ENCODE peak calls at places on chromosomes 1 and 21, in four cellular contexts. D, E, B and P are unnamed samples.

GRCh38 chr1:65108025-65108692 is 39.8 kb upstream of the AK4 start:
- DNase-seq in B (no peak), E (no peak), D (no peak), P (no peak)

GRCh38 chr1:91596474-91596873 is 95.8 kb downstream of the CDC7 start:
- DNase-seq in D (no peak), B (no peak), E (no peak), P (no peak)

GRCh38 chr1:170669586-170670332 is 5.8 kb downstream of the PRRX1 start:
- DNase-seq in B (no peak), D (no peak), E (no peak), P (no peak)

GRCh38 chr1:3142236-3142635 is 73.2 kb downstream of the PRDM16 start:
- DNase-seq in D (no peak), E (no peak), B (no peak), P (no peak)

GRCh38 chr1:75836528-75836927 is 39.8 kb downstream of the MSH4 start:
- DNase-seq in B (no peak), D (peak), E (no peak), P (no peak)

GRCh38 chr1:147062951-147063350 is 109.3 kb downstream of the PRKAB2 start:
- DNase-seq in E (no peak), B (no peak), D (no peak), P (no peak)

GRCh38 chr1:27574871-27575831 is 28.8 kb downstream of the AHDC1 start:
- DNase-seq in D (no peak), B (no peak), E (no peak), P (no peak)

GRCh38 chr21:41616063-41616591 is 108.2 kb upstream of the TMPRSS2 start:
- DNase-seq in B (no peak), E (no peak), D (no peak), P (no peak)

GRCh38 chr21:44957901-44958451 is 18.1 kb downstream of the SLX9 start:
- DNase-seq in E (no peak), D (no peak), B (no peak), P (no peak)

GRCh38 chr1:43239484-43239883 is 30.3 kb upstream of the TMEM125 start:
- DNase-seq in B (no peak), E (no peak), D (no peak), P (no peak)

GRCh38 chr1:199102239-199102638 is 463.4 kb downstream of the PTPRC start:
- DNase-seq in E (no peak), D (no peak), B (no peak), P (no peak)

GRCh38 chr1:58331156-58331555 is 215.4 kb downstream of the OMA1 start:
- DNase-seq in B (no peak), D (no peak), E (no peak), P (no peak)

GRCh38 chr1:62882161-62882560 is 98.2 kb downstream of the ATG4C start:
- DNase-seq in B (no peak), E (no peak), D (peak), P (peak)

GRCh38 chr1:64006276-64007051 is 197.0 kb upstream of the UBE2U start:
- DNase-seq in D (no peak), E (no peak), B (no peak), P (no peak)

GRCh38 chr1:17245926-17246325 is 3.0 kb upstream of the PADI3 start:
- DNase-seq in D (no peak), B (no peak), E (no peak), P (no peak)

GRCh38 chr1:16073490-16074104 is at the start of gene FAM131C:
- DNase-seq in B (peak), D (no peak), E (no peak), P (no peak)

GRCh38 chr1:207990455-207990854 is 79.5 kb upstream of the CD34 start:
- DNase-seq in E (no peak), D (no peak), B (no peak), P (no peak)

GRCh38 chr21:31777857-31778256 is 45.9 kb upstream of the SCAF4 start:
- DNase-seq in D (no peak), B (no peak), E (no peak), P (no peak)

GRCh38 chr1:7497107-7497637 is 273.9 kb upstream of the VAMP3 start:
- DNase-seq in E (no peak), B (no peak), D (no peak), P (no peak)

GRCh38 chr1:6037338-6037762 is 8.3 kb upstream of the KCNAB2 start:
- DNase-seq in B (no peak), D (peak), E (no peak), P (no peak)

GRCh38 chr1:226064816-226065248 is 2.3 kb downstream of the H3-3A start:
- DNase-seq in D (peak), E (no peak), B (no peak), P (peak)

GRCh38 chr1:201648911-201649775 is 110.2 kb downstream of the NAV1 start:
- DNase-seq in E (no peak), D (no peak), B (no peak), P (no peak)

GRCh38 chr1:200035956-200036615 is 8.6 kb downstream of the NR5A2 start:
- DNase-seq in B (no peak), D (no peak), E (no peak), P (no peak)